ENCODE peak calls at places on chromosomes 12 and 14, in five cellular contexts. One of them, this sample, is unnamed.

GRCh38 chr12:104576980-104577925 is 120.5 kb downstream of the CHST11 start:
- DNase-seq in colonic mucosa: no peak
- DNase-seq in A172: no peak
- DNase-seq in NCI-H1105: no peak
- DNase-seq in pancreas: no peak
- DNase-seq in this sample: no peak

GRCh38 chr14:63454863-63455622 is 88.1 kb downstream of the PPP2R5E start:
- DNase-seq in colonic mucosa: no peak
- DNase-seq in A172: peak; percentile 18
- DNase-seq in NCI-H1105: peak; percentile 72
- DNase-seq in pancreas: no peak
- DNase-seq in this sample: peak; percentile 78

GRCh38 chr12:94178886-94179285 is 30.5 kb downstream of the PLXNC1 start:
- DNase-seq in colonic mucosa: no peak
- DNase-seq in A172: no peak
- DNase-seq in NCI-H1105: no peak
- DNase-seq in pancreas: no peak
- DNase-seq in this sample: no peak

GRCh38 chr14:32011225-32011624 is 65.9 kb upstream of the ARHGAP5 start:
- DNase-seq in colonic mucosa: no peak
- DNase-seq in A172: no peak
- DNase-seq in NCI-H1105: no peak
- DNase-seq in pancreas: no peak
- DNase-seq in this sample: no peak

GRCh38 chr12:85057370-85057963 is 21.3 kb downstream of the LRRIQ1 start:
- DNase-seq in colonic mucosa: peak; percentile 45
- DNase-seq in A172: peak; percentile 35
- DNase-seq in NCI-H1105: peak; percentile 31
- DNase-seq in pancreas: peak; percentile 27
- DNase-seq in this sample: peak; percentile 41

GRCh38 chr12:105921872-105922669 is 216.7 kb downstream of the NUAK1 start:
- DNase-seq in colonic mucosa: no peak
- DNase-seq in A172: no peak
- DNase-seq in NCI-H1105: no peak
- DNase-seq in pancreas: no peak
- DNase-seq in this sample: no peak

GRCh38 chr14:24343795-24344660 is 4.2 kb upstream of the RIPK3 start:
- DNase-seq in colonic mucosa: no peak
- DNase-seq in A172: no peak
- DNase-seq in NCI-H1105: no peak
- DNase-seq in pancreas: no peak
- DNase-seq in this sample: no peak

GRCh38 chr14:28163261-28163660 is 603.3 kb upstream of the FOXG1 start:
- DNase-seq in colonic mucosa: no peak
- DNase-seq in A172: no peak
- DNase-seq in NCI-H1105: no peak
- DNase-seq in pancreas: no peak
- DNase-seq in this sample: no peak

GRCh38 chr14:22432348-22432976 is 156.6 kb downstream of the DAD1 start:
- DNase-seq in colonic mucosa: peak; percentile 77
- DNase-seq in A172: peak; percentile 88
- DNase-seq in NCI-H1105: peak; percentile 63
- DNase-seq in pancreas: peak; percentile 80
- DNase-seq in this sample: no peak

GRCh38 chr14:93426750-93427149 is 4.0 kb upstream of the UNC79 start:
- DNase-seq in colonic mucosa: no peak
- DNase-seq in A172: no peak
- DNase-seq in NCI-H1105: no peak
- DNase-seq in pancreas: no peak
- DNase-seq in this sample: no peak